ENCODE peak calls at places on chromosome 1, in five cellular contexts. M is SK-N-SH, A is heart left ventricle, Q is upper lobe of right lung, K is nephron progenitor cell. W is an unnamed sample.

GRCh38 chr1:103106426-103107321 is 1.6 kb downstream of the COL11A1 start:
- DNase-seq in A (peak), Q (peak), K (peak), M (peak), W (peak)

GRCh38 chr1:214397497-214397896 is 116.5 kb downstream of the SMYD2 start:
- DNase-seq in M (no peak), Q (no peak), K (no peak), A (no peak), W (no peak)

GRCh38 chr1:147647796-147648633 is 22.3 kb downstream of the ACP6 start:
- DNase-seq in A (no peak), K (no peak), Q (no peak), M (no peak), W (no peak)

GRCh38 chr1:93346472-93346991 is 825 bp downstream of the DR1 start:
- DNase-seq in Q (no peak), K (no peak), A (peak), M (peak), W (peak)

GRCh38 chr1:199946305-199947155 is 81.0 kb upstream of the NR5A2 start:
- DNase-seq in A (no peak), Q (no peak), K (no peak), M (peak), W (no peak)

GRCh38 chr1:184218436-184218835 is 166.9 kb downstream of the TSEN15 start:
- DNase-seq in M (no peak), Q (no peak), A (no peak), K (no peak), W (no peak)

GRCh38 chr1:33255347-33256311 is 663 bp upstream of the ZNF362 start:
- DNase-seq in M (peak), Q (peak), K (peak), A (peak), W (peak)

GRCh38 chr1:241589524-241589923 is 50.6 kb downstream of the CHML start:
- DNase-seq in M (no peak), A (no peak), Q (no peak), K (no peak), W (no peak)

GRCh38 chr1:188652678-188653077 is 1823.9 kb downstream of the PLA2G4A start:
- DNase-seq in K (no peak), Q (no peak), A (no peak), M (peak), W (no peak)

GRCh38 chr1:65039508-65039907 is 73.2 kb upstream of the JAK1 start:
- DNase-seq in K (no peak), M (no peak), Q (no peak), A (no peak), W (no peak)

GRCh38 chr1:231931846-231932454 is 305.4 kb downstream of the DISC1 start:
- DNase-seq in M (no peak), K (peak), A (no peak), Q (no peak), W (peak)

GRCh38 chr1:44276901-44277300 is 63.6 kb downstream of the DMAP1 start:
- DNase-seq in Q (no peak), K (no peak), A (no peak), M (no peak), W (peak)

GRCh38 chr1:208829601-208830000 is 585.4 kb upstream of the PLXNA2 start:
- DNase-seq in Q (no peak), A (no peak), M (no peak), K (no peak), W (no peak)

GRCh38 chr1:39407889-39408640 is 83.4 kb upstream of the BMP8A start:
- DNase-seq in K (no peak), M (no peak), Q (no peak), A (no peak), W (no peak)

GRCh38 chr1:109687641-109688499 is at the start of gene GSTM1:
- DNase-seq in M (no peak), K (peak), Q (no peak), A (peak), W (no peak)

GRCh38 chr1:247297263-247298123 is 34.2 kb downstream of the ZNF496 start:
- DNase-seq in M (no peak), A (no peak), Q (peak), K (no peak), W (no peak)

GRCh38 chr1:160209656-160210046 is 4.5 kb downstream of the PEA15 start:
- DNase-seq in A (peak), K (no peak), M (peak), Q (no peak), W (no peak)

GRCh38 chr1:2103266-2103900 is 53.2 kb downstream of the PRKCZ start:
- DNase-seq in K (no peak), M (no peak), Q (peak), A (no peak), W (no peak)

GRCh38 chr1:47675047-47675675 is 237.3 kb downstream of the FOXD2 start:
- DNase-seq in Q (peak), K (no peak), A (no peak), M (no peak), W (no peak)

GRCh38 chr1:159924025-159924790 is 1.1 kb downstream of the TAGLN2 start:
- DNase-seq in Q (peak), A (peak), K (peak), M (peak), W (peak)

GRCh38 chr1:6614019-6614952 is 755 bp downstream of the PHF13 start:
- DNase-seq in K (peak), Q (peak), M (peak), A (peak), W (peak)

GRCh38 chr1:237527761-237528160 is 363.0 kb downstream of the ZP4 start:
- DNase-seq in K (no peak), M (no peak), A (no peak), Q (no peak), W (peak)

GRCh38 chr1:147579532-147580199 is 38.4 kb downstream of the BCL9 start:
- DNase-seq in K (peak), A (no peak), Q (peak), M (no peak), W (no peak)

GRCh38 chr1:8925406-8925805 is 20.3 kb upstream of the CA6 start:
- DNase-seq in Q (no peak), M (no peak), K (no peak), A (no peak), W (no peak)

GRCh38 chr1:165364432-165365133 is 8.1 kb upstream of the LMX1A start:
- DNase-seq in M (no peak), K (no peak), A (no peak), Q (no peak), W (peak)

GRCh38 chr1:229907884-229908633 is 159.0 kb upstream of the GALNT2 start:
- DNase-seq in A (no peak), M (no peak), K (no peak), Q (no peak), W (no peak)

GRCh38 chr1:196152086-196152485 is 456.2 kb downstream of the KCNT2 start:
- DNase-seq in Q (no peak), K (no peak), M (no peak), A (no peak), W (no peak)

GRCh38 chr1:109765896-109766615 is 2.3 kb upstream of the EPS8L3 start:
- DNase-seq in Q (peak), K (no peak), M (no peak), A (no peak), W (no peak)

GRCh38 chr1:10020086-10020485 is 12.7 kb upstream of the UBE4B start:
- DNase-seq in Q (no peak), M (no peak), A (no peak), K (no peak), W (no peak)

GRCh38 chr1:94926365-94926914 is 470 bp downstream of the CNN3 start:
- DNase-seq in K (peak), A (peak), Q (peak), M (peak), W (peak)

GRCh38 chr1:175192630-175193338 is at the start of gene KIAA0040:
- DNase-seq in M (peak), A (peak), Q (peak), K (peak), W (peak)

GRCh38 chr1:242467556-242468145 is 56.8 kb downstream of the PLD5 start:
- DNase-seq in K (peak), Q (no peak), A (peak), M (peak), W (peak)

GRCh38 chr1:197486948-197487347 is 218.9 kb downstream of the CRB1 start:
- DNase-seq in M (no peak), A (peak), K (no peak), Q (no peak), W (peak)

GRCh38 chr1:204366759-204367158 is 7.0 kb upstream of the PLEKHA6 start:
- DNase-seq in M (peak), Q (no peak), K (no peak), A (no peak), W (peak)

GRCh38 chr1:107794571-107794970 is 170.4 kb downstream of the VAV3 start:
- DNase-seq in K (no peak), Q (no peak), A (no peak), M (no peak), W (no peak)

GRCh38 chr1:44621841-44622286 is 52.4 kb downstream of the TMEM53 start:
- DNase-seq in A (no peak), M (peak), K (no peak), Q (no peak), W (no peak)

GRCh38 chr1:157312270-157312812 is 174.1 kb upstream of the ETV3 start:
- DNase-seq in K (no peak), A (no peak), M (no peak), Q (no peak), W (no peak)

GRCh38 chr1:201636581-201636980 is 97.7 kb downstream of the NAV1 start:
- DNase-seq in Q (no peak), K (no peak), M (no peak), A (no peak), W (no peak)

GRCh38 chr1:27403065-27403726 is 10.8 kb downstream of the GPR3 start:
- DNase-seq in A (peak), Q (peak), K (peak), M (peak), W (no peak)

GRCh38 chr1:53683986-53684740 is 54.8 kb downstream of the GLIS1 start:
- DNase-seq in K (no peak), A (no peak), M (no peak), Q (no peak), W (peak)
- TF ChIP-seq CTCF in K (peak), A (no peak), M (peak), Q (no peak), W (no peak)

DNA sequence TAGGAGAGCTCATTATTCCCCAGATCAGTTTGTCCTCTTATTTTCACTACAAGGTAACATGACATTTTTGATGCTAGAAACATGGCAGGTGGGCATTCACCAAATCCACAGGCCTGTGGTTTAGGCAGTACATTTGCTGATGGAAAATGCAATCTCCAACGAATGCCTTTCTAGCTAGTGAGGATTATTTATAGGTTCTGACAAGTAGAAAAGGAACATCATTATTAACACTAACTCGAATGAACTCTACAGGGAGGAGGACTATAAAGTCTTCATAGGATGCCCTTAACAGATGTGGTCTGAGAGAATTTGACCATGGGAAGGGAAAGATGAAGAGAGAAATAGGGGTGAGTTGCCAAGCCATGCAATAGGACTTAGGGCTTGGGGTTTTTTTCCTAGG is 71.5 kb upstream of the BCL10 start:
- DNase-seq in K (no peak), A (no peak), Q (no peak), M (no peak), W (no peak)
- TF ChIP-seq CTCF in K (no peak), A (no peak), Q (no peak), M (no peak), W (no peak)

DNA sequence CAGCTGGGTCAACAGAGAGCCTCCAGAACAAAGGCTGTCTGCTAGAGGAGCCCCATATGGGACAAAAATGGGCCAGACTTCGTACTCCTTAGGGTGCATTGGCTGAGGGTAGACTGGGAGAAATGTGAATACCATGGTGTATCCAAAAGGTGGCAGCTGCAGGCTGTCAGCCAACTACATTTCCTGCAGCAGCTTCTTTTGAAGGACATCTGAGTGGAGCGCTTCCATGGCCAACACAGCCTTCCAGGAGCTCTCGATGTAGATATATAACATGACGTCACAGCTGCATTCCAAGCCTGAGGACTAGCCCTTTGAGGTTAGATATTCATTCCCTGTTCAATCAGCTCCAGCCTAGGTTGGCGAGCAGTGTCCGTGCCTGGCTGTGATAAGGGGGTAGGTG is 107.7 kb downstream of the MAB21L3 start:
- DNase-seq in Q (no peak), A (peak), K (no peak), M (no peak), W (peak)
- TF ChIP-seq CTCF in Q (no peak), A (no peak), K (no peak), M (no peak), W (no peak)

DNA sequence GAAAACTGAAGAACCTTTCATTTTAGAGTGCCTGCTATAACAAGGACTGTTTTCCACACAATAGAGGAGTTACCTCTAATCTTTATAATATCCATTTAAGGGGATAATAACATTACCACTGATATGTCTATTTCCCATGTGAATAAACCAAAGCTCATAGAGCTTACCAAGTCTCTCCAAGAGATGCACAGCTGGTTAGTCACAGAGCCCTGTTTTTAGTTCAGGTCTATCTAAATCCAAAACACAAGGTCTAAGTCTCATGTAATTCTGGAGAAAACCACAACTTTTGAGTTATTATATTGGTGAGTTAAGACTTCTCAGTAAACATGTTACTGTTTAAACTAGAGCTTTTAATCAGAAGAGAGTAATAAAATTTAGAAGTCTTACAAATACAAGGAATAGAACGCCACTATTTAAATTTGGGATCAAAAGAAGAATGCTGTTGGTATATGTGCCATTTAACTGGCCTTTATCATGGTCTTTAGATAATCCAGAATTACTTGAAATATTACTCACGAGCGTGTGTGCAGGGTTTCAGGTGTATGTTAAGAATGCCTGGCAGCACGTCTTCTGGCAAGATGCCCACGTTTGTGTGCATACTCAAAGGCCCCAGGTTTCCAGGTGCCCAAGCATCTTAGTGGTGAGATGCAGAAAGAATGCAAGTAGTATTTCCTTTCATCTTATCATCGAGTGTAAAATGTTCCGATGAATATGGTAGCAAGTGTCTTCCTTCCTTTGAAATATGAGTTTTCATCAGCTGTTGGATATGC is 190.6 kb downstream of the FMN2 start:
- DNase-seq in A (no peak), Q (no peak), K (no peak), M (no peak), W (peak)
- TF ChIP-seq CTCF in A (no peak), Q (no peak), K (no peak), M (no peak), W (no peak)

GRCh38 chr1:53590581-53591515 is 131.6 kb downstream of the DMRTB1 start:
- DNase-seq in M (peak), K (no peak), Q (no peak), A (no peak), W (no peak)

GRCh38 chr1:53593758-53594380 is 134.7 kb downstream of the DMRTB1 start:
- DNase-seq in K (peak), A (no peak), M (peak), Q (peak), W (no peak)

GRCh38 chr1:53592985-53593757 is 134.0 kb downstream of the DMRTB1 start:
- DNase-seq in M (no peak), K (no peak), Q (peak), A (no peak), W (no peak)

GRCh38 chr1:53591924-53592323 is 132.7 kb downstream of the DMRTB1 start:
- DNase-seq in A (no peak), K (no peak), Q (peak), M (no peak), W (no peak)

DNA sequence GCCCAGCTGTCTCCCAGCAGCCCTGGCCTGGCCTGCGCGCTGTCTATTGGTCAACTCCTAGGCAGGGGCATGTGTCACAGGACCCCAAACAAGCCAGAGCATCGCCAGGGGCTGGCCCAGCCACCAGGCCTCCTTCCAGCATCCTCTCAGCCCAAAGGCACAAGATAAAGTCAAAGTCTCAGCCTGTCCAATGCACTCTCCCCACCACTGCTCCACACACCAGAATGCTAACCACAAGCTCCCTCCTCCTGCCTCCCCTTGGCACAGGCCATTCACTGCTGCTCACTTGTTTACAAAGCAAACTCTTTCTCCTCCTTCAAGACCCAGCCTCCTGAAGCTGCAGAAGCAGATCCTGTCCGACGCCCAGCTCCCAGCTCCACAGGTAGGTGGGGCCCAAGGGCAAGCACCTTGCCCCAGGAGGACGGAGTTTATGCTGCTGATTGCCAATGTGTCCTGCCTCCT is 133.4 kb downstream of the DMRTB1 start:
- DNase-seq in K (no peak), Q (peak), M (peak), A (peak), W (peak)
- TF ChIP-seq CTCF in K (no peak), Q (peak), M (no peak), A (no peak), W (no peak)

GRCh38 chr1:219927956-219928790 is at the start of gene SLC30A10:
- DNase-seq in Q (no peak), A (peak), K (peak), M (peak), W (no peak)
- TF ChIP-seq CTCF in Q (no peak), A (no peak), K (no peak), M (peak), W (no peak)

GRCh38 chr1:223001653-223002634 is 141.1 kb downstream of the TLR5 start:
- DNase-seq in Q (no peak), K (no peak), A (no peak), M (no peak), W (peak)
- TF ChIP-seq CTCF in Q (no peak), K (no peak), A (no peak), M (peak), W (no peak)

DNA sequence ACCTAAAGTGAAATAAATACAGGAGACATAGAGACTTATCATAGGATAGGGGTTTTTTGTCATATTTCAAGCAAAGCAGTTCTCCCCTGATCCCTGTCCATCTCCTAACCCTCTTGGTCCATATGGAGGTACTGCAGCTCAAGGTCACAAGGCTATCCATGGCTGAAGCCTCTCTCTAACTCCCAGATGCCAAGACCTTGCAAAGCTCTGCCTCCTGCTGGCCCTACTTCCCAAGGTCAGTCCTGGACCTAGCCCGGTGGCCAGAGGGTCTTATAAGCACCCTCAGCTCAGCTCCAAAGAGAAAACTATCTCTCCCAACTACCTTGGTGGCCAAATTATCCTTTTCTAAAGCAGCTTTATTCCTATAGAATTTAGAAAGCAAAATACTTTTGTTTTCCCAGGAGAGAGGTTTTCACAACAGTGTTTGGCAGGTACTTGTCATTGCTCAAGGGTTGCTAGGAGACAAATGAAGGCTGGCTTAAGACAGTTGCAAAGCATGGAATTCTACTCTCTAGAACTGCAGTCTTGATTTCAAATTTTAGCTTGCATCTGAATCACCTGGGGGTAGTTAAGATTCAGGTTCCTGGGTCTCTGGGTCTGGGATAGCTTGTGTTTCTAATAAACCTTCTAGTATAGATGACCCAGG is 121.5 kb downstream of the XCL2 start:
- DNase-seq in A (no peak), K (no peak), Q (no peak), M (no peak), W (peak)
- TF ChIP-seq CTCF in A (no peak), K (no peak), Q (no peak), M (no peak), W (no peak)

DNA sequence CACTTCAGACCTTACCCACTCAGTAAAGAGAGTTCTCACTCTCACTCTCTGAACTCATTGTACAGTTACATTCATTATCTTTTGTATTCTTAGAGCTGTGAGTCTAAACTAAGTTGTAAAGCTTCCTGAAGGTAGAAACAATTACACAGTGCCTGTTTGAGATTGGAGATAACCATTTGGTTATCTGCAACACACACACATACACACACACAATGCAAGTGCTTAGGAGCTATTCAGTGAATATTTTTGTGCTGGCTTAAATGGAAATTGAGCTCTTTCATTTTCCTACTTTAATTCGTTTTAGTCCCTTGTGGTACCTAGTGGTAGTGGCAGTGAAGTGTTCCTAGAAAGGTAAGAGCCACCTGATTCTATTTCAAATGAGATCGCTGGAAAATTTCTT is 19.9 kb downstream of the KPNA6 start:
- DNase-seq in K (no peak), M (no peak), A (no peak), Q (no peak), W (no peak)
- TF ChIP-seq CTCF in K (no peak), M (peak), A (no peak), Q (no peak), W (no peak)

GRCh38 chr1:77126309-77126708 is 92.9 kb downstream of the PIGK start:
- DNase-seq in Q (no peak), K (peak), M (peak), A (no peak), W (peak)
- TF ChIP-seq CTCF in Q (peak), K (peak), M (peak), A (peak), W (peak)